ENCODE peak calls at places on chromosomes 5 and 9, in four cellular contexts. R is mucosa of gallbladder; V is ELF-1; J is activated CD4-positive, CD25-positive, alpha-beta regulatory T cell. O is an unnamed sample.

GRCh38 chr9:127005770-127006314 is 91.3 kb downstream of the RALGPS1 start:
- DNase-seq in J (no peak), R (no peak), V (no peak), O (no peak)

GRCh38 chr9:126275386-126276001 is 51.1 kb upstream of the MVB12B start:
- DNase-seq in V (peak; percentile 54), J (no peak), R (no peak), O (peak; percentile 52)

GRCh38 chr9:1173211-1173610 is 123.1 kb downstream of the DMRT2 start:
- DNase-seq in V (no peak), J (no peak), R (peak; percentile 50), O (no peak)

GRCh38 chr5:128403350-128403749 is 134.7 kb downstream of the FBN2 start:
- DNase-seq in V (no peak), R (no peak), J (no peak), O (no peak)

GRCh38 chr5:99621772-99622681 is 693.2 kb upstream of the CHD1 start:
- DNase-seq in R (no peak), J (no peak), V (no peak), O (peak; percentile 27)

GRCh38 chr5:132267931-132268501 is 10.5 kb downstream of the PDLIM4 start:
- DNase-seq in V (no peak), J (no peak), R (no peak), O (peak; percentile 14)

GRCh38 chr9:123406691-123407536 is 50.9 kb downstream of the CRB2 start:
- DNase-seq in R (no peak), V (peak; percentile 56), J (no peak), O (no peak)

GRCh38 chr9:134099123-134099761 is 31.4 kb upstream of the BRD3 start:
- DNase-seq in J (peak; percentile 14), R (peak; percentile 37), V (peak; percentile 70), O (peak; percentile 71)

GRCh38 chr9:35335164-35335563 is 154.7 kb upstream of the RUSC2 start:
- DNase-seq in V (no peak), J (no peak), R (no peak), O (no peak)

GRCh38 chr5:167877924-167878323 is 413.5 kb upstream of the WWC1 start:
- DNase-seq in J (no peak), V (no peak), R (no peak), O (no peak)

GRCh38 chr5:4651811-4652565 is 488.1 kb upstream of the ADAMTS16 start:
- DNase-seq in J (no peak), V (no peak), R (no peak), O (no peak)

GRCh38 chr5:170151105-170151831 is 45.6 kb downstream of the FOXI1 start:
- DNase-seq in J (no peak), V (peak; percentile 84), R (peak; percentile 21), O (peak; percentile 61)

GRCh38 chr5:137753227-137753985 is 757 bp downstream of the HNRNPA0 start:
- DNase-seq in V (no peak), R (peak; percentile 24), J (peak; percentile 43), O (no peak)

GRCh38 chr9:128091571-128091970 is 23.5 kb downstream of the SLC25A25 start:
- DNase-seq in R (no peak), J (no peak), V (no peak), O (no peak)

GRCh38 chr5:39394946-39395345 is 29.8 kb downstream of the DAB2 start:
- DNase-seq in V (no peak), R (no peak), J (no peak), O (no peak)

GRCh38 chr5:37615184-37615583 is 224.7 kb downstream of the GDNF start:
- DNase-seq in R (no peak), J (no peak), V (no peak), O (no peak)

GRCh38 chr5:172534229-172535169 is 80.2 kb upstream of the SH3PXD2B start:
- DNase-seq in R (peak; percentile 11), J (no peak), V (no peak), O (peak; percentile 20)

GRCh38 chr5:78367318-78367991 is 7.0 kb downstream of the SCAMP1 start:
- DNase-seq in R (no peak), J (no peak), V (no peak), O (no peak)

GRCh38 chr5:40318378-40318777 is 361.3 kb upstream of the PTGER4 start:
- DNase-seq in R (no peak), J (no peak), V (no peak), O (no peak)

GRCh38 chr5:135192351-135192750 is 158.3 kb upstream of the PITX1 start:
- DNase-seq in J (no peak), V (no peak), R (no peak), O (no peak)

GRCh38 chr9:113895526-113895925 is 19.4 kb downstream of the ZNF618 start:
- DNase-seq in R (no peak), J (no peak), V (no peak), O (no peak)

GRCh38 chr5:131991593-131992324 is 19.7 kb downstream of the ACSL6 start:
- DNase-seq in J (no peak), R (no peak), V (no peak), O (no peak)

GRCh38 chr5:145811834-145812625 is 23.1 kb downstream of the PRELID2 start:
- DNase-seq in J (no peak), V (peak; percentile 17), R (no peak), O (no peak)

GRCh38 chr5:77972545-77973252 is 196.6 kb upstream of the TBCA start:
- DNase-seq in R (no peak), J (no peak), V (peak; percentile 45), O (no peak)

GRCh38 chr9:91693226-91693625 is 256.8 kb downstream of the ROR2 start:
- DNase-seq in J (no peak), V (peak; percentile 29), R (no peak), O (no peak)

GRCh38 chr9:27247756-27248155 is 49.2 kb downstream of the EQTN start:
- DNase-seq in J (no peak), R (peak; percentile 32), V (peak; percentile 9), O (peak; percentile 67)